ENCODE peak calls at places on chromosomes 12 and 14, in eight cellular contexts. V is hepatocyte, I is GM23338, J is GM23248, X is SK-N-SH, N is HCT116, L is neural progenitor cell, A is PC-3. K is an unnamed sample.

GRCh38 chr12:5705791-5706190 is 239.3 kb downstream of the ANO2 start:
- DNase-seq in V (no peak), I (no peak), J (no peak), X (no peak), N (no peak), L (no peak), A (no peak), K (no peak)

GRCh38 chr14:24149302-24149969 is 2.1 kb downstream of the RNF31 start:
- DNase-seq in V (no peak), I (no peak), J (no peak), X (no peak), N (no peak), L (no peak), A (no peak), K (no peak)

GRCh38 chr12:50220357-50221061 is 53.3 kb upstream of the CERS5 start:
- DNase-seq in V (peak), I (no peak), J (peak), X (peak), N (no peak), L (peak), A (peak), K (peak)

GRCh38 chr12:28017126-28017872 is 44.8 kb upstream of the PTHLH start:
- DNase-seq in V (no peak), I (no peak), J (no peak), X (no peak), N (no peak), L (no peak), A (no peak), K (no peak)

GRCh38 chr14:32400480-32400879 is 71.4 kb downstream of the AKAP6 start:
- DNase-seq in V (no peak), I (no peak), J (peak), X (no peak), N (no peak), L (no peak), A (peak), K (no peak)

GRCh38 chr14:32023540-32023939 is 53.6 kb upstream of the ARHGAP5 start:
- DNase-seq in V (no peak), I (no peak), J (no peak), X (no peak), N (no peak), L (no peak), A (no peak), K (no peak)

GRCh38 chr14:26394114-26394855 is 203.5 kb downstream of the NOVA1 start:
- DNase-seq in V (no peak), I (peak), J (peak), X (peak), N (no peak), L (peak), A (peak), K (no peak)

GRCh38 chr12:113381237-113381636 is 22.4 kb downstream of the SDS start:
- DNase-seq in V (no peak), I (no peak), J (no peak), X (no peak), N (no peak), L (peak), A (no peak), K (no peak)

GRCh38 chr14:31926652-31927347 is 150.3 kb upstream of the ARHGAP5 start:
- DNase-seq in V (no peak), I (no peak), J (no peak), X (no peak), N (no peak), L (no peak), A (no peak), K (no peak)

GRCh38 chr12:71425568-71425967 is 14.0 kb upstream of the LGR5 start:
- DNase-seq in V (no peak), I (no peak), J (no peak), X (no peak), N (no peak), L (no peak), A (no peak), K (no peak)

GRCh38 chr14:35215110-35215872 is 76.9 kb upstream of the PSMA6 start:
- DNase-seq in V (peak), I (peak), J (peak), X (no peak), N (peak), L (peak), A (peak), K (peak)

GRCh38 chr12:89470741-89471504 is 53.7 kb downstream of the GALNT4 start:
- DNase-seq in V (peak), I (peak), J (peak), X (peak), N (peak), L (peak), A (peak), K (peak)

GRCh38 chr12:92574911-92575570 is 127.7 kb upstream of the PLEKHG7 start:
- DNase-seq in V (peak), I (no peak), J (no peak), X (no peak), N (no peak), L (peak), A (no peak), K (no peak)

GRCh38 chr14:70416322-70416716 is 571 bp downstream of the SYNJ2BP start:
- DNase-seq in V (no peak), I (peak), J (peak), X (peak), N (no peak), L (no peak), A (peak), K (no peak)

GRCh38 chr12:48750769-48751356 is 34.4 kb upstream of the CCNT1 start:
- DNase-seq in V (no peak), I (no peak), J (peak), X (no peak), N (no peak), L (no peak), A (peak), K (no peak)

GRCh38 chr12:121365416-121366062 is 13.3 kb upstream of the ANAPC5 start:
- DNase-seq in V (no peak), I (no peak), J (peak), X (peak), N (no peak), L (no peak), A (no peak), K (no peak)

GRCh38 chr12:99911967-99912366 is 72.8 kb downstream of the ANKS1B start:
- DNase-seq in V (no peak), I (no peak), J (peak), X (no peak), N (no peak), L (no peak), A (no peak), K (no peak)

GRCh38 chr12:106897082-106897481 is 58.6 kb upstream of the TMEM263 start:
- DNase-seq in V (no peak), I (no peak), J (peak), X (peak), N (peak), L (no peak), A (peak), K (no peak)

GRCh38 chr12:105721051-105721825 is 390.7 kb downstream of the C12orf75 start:
- DNase-seq in V (no peak), I (no peak), J (peak), X (no peak), N (no peak), L (peak), A (no peak), K (no peak)

GRCh38 chr14:50610465-50610864 is 50.5 kb downstream of the ATL1 start:
- DNase-seq in V (no peak), I (no peak), J (no peak), X (no peak), N (no peak), L (no peak), A (no peak), K (no peak)

GRCh38 chr12:82912406-82912805 is 225.7 kb downstream of the TMTC2 start:
- DNase-seq in V (peak), I (no peak), J (peak), X (no peak), N (no peak), L (no peak), A (peak), K (no peak)

GRCh38 chr12:48000878-48001321 is 3.4 kb downstream of the COL2A1 start:
- DNase-seq in V (peak), I (peak), J (peak), X (peak), N (peak), L (peak), A (peak), K (no peak)

GRCh38 chr14:64053694-64054669 is 201.2 kb downstream of the SYNE2 start:
- DNase-seq in V (no peak), I (no peak), J (peak), X (no peak), N (no peak), L (no peak), A (peak), K (no peak)

GRCh38 chr12:108495054-108495453 is 20.0 kb upstream of the FICD start:
- DNase-seq in V (no peak), I (peak), J (peak), X (peak), N (peak), L (peak), A (peak), K (peak)

GRCh38 chr12:92143280-92143679 is 2.4 kb downstream of the BTG1 start:
- DNase-seq in V (no peak), I (no peak), J (no peak), X (no peak), N (no peak), L (no peak), A (no peak), K (no peak)

GRCh38 chr14:32404784-32405573 is 75.9 kb downstream of the AKAP6 start:
- DNase-seq in V (no peak), I (no peak), J (no peak), X (no peak), N (no peak), L (no peak), A (no peak), K (no peak)

GRCh38 chr12:94150483-94151225 is 2.3 kb downstream of the PLXNC1 start:
- DNase-seq in V (peak), I (peak), J (no peak), X (peak), N (no peak), L (peak), A (no peak), K (no peak)

GRCh38 chr12:124667671-124668337 is 100.4 kb upstream of the NCOR2 start:
- DNase-seq in V (no peak), I (no peak), J (no peak), X (no peak), N (no peak), L (no peak), A (no peak), K (no peak)

GRCh38 chr12:130139541-130139940 is 22.7 kb upstream of the FZD10 start:
- DNase-seq in V (no peak), I (no peak), J (no peak), X (no peak), N (no peak), L (no peak), A (no peak), K (no peak)

GRCh38 chr12:53703746-53704145 is 23.5 kb downstream of the CALCOCO1 start:
- DNase-seq in V (no peak), I (no peak), J (peak), X (no peak), N (no peak), L (no peak), A (peak), K (no peak)

GRCh38 chr12:120043421-120043820 is 54.4 kb downstream of the BICDL1 start:
- DNase-seq in V (no peak), I (no peak), J (no peak), X (no peak), N (no peak), L (no peak), A (no peak), K (no peak)

GRCh38 chr12:59401862-59402261 is 194.0 kb upstream of the SLC16A7 start:
- DNase-seq in V (no peak), I (no peak), J (peak), X (no peak), N (no peak), L (no peak), A (peak), K (no peak)

GRCh38 chr12:13719986-13720385 is 261.4 kb downstream of the GRIN2B start:
- DNase-seq in V (no peak), I (no peak), J (no peak), X (no peak), N (no peak), L (no peak), A (no peak), K (no peak)

GRCh38 chr12:74732801-74733200 is 195.2 kb downstream of the ATXN7L3B start:
- DNase-seq in V (no peak), I (no peak), J (no peak), X (no peak), N (no peak), L (peak), A (no peak), K (no peak)

GRCh38 chr12:33437598-33437997 is 2.0 kb downstream of the SYT10 start:
- DNase-seq in V (no peak), I (no peak), J (no peak), X (no peak), N (no peak), L (no peak), A (no peak), K (no peak)

DNA sequence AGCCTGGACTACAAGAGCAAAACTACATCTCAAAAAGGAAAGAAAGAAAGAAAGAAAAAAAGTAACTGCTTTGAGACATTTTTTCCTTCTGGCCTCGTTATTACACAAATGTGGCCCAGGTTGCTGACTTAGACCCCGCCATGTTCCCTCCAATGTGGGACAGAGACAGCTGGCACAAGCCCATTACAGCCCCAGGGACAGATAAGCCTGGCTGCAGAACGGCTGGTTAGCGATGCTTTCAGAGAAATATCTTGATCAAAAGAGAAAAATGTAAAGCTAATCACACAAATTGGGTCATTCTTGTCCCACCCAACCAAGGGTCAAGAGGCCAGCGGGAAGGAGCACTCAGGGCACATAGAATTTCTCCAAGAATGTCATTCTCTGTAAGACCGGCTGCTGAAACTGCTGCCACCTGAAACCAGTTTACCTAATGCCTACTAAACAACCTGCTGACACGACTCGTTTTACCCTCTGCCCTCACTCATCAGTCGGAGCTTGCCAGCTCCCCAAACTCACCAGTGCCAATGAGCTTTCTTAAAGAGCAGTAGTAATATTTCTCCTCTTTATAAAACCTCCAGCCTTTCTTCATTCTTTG is 63.1 kb downstream of the TNFAIP2 start:
- DNase-seq in V (no peak), I (no peak), J (no peak), X (peak), N (no peak), L (peak), A (no peak), K (no peak)
- H3K4me3 ChIP-seq in V (no peak), I (no peak), J (no peak), X (no peak), N (no peak), L (no peak), A (no peak), K (no peak)

DNA sequence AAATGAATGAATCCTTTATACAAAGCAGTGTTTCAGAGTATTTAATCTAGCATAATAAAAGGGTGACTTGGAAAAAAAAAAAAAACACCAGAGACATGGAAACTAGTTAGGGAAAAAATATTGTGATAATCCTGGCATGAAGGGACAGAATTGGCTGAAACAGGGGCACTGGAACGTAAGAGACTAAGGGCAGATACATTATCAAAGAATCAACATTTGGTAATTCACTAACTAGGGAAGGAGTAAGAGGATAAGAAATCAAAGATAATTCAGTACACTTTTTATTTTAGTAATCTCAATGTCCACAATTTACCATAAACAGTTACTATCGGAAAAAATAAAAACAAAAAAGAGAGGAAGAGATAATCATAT is 18.2 kb downstream of the PYM1 start:
- DNase-seq in V (no peak), I (no peak), J (no peak), X (no peak), N (no peak), L (no peak), A (no peak), K (no peak)
- H3K27ac ChIP-seq in V (peak), I (no peak), J (peak), X (peak), N (no peak), L (peak), A (no peak), K (no peak)

GRCh38 chr12:1777798-1778197 is 42.6 kb upstream of the LRTM2 start:
- DNase-seq in V (no peak), I (no peak), J (peak), X (no peak), N (no peak), L (no peak), A (peak), K (no peak)

GRCh38 chr12:1782215-1782614 is 38.1 kb upstream of the LRTM2 start:
- DNase-seq in V (no peak), I (no peak), J (no peak), X (no peak), N (no peak), L (no peak), A (no peak), K (no peak)

GRCh38 chr12:1781770-1782169 is 38.6 kb upstream of the LRTM2 start:
- DNase-seq in V (no peak), I (peak), J (no peak), X (no peak), N (no peak), L (no peak), A (no peak), K (no peak)

GRCh38 chr12:1778911-1779310 is 41.5 kb upstream of the LRTM2 start:
- DNase-seq in V (no peak), I (no peak), J (no peak), X (no peak), N (no peak), L (no peak), A (no peak), K (no peak)

GRCh38 chr12:1779783-1780182 is 40.6 kb upstream of the LRTM2 start:
- DNase-seq in V (no peak), I (no peak), J (peak), X (no peak), N (no peak), L (no peak), A (no peak), K (no peak)
- TF ChIP-seq EZH2phosphoT487 in V (no peak), I (no peak), J (no peak), X (no peak), N (no peak), L (no peak), A (no peak), K (no peak)

DNA sequence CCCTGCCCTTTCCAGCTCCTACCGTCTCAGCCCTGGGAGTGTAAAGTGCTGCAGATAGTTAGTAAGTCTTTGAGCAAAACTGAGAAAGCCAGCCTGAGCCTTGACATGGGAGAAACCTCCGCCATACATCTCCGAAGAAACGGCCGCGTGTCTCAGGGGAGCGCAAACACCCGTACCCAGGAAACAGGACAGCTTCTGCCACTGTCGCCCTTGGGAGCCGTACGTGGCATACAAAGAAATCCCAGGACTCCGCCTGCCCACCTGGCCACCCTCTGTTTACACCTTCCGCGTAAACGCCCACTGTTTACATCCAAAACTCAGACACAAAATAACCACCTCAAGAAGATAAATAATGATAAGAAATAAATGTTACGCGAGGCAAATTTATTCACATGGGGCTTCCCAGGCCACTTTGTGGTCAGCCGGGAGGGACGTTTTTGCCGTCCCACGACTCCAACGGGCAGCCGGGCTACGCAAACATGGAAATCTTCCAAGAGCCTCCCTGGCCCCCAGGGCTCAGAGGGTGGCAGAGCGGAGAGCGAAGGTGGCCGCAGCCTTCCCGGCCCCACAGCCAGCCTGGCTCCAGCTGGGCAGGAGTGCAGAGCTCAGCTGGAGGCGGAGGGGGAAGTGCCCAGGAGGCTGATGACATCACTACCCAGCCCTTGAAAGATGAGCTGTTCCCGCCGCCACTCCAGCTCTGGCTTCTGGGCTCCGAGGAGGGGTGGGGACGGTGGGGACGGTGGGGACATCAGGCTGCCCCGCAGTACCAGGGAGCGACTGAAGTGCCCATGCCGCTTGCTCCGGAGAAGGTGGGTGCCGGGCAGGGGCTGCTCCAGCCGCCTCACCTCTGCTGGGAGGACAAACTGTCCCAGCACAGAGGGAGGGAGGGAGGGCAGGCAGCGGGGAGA is at the start of gene BDKRB2:
- DNase-seq in V (peak), I (peak), J (peak), X (peak), N (peak), L (peak), A (peak), K (no peak)
- H3K4me3 ChIP-seq in V (peak), I (peak), J (peak), X (peak), N (peak), L (peak), A (peak), K (no peak)

DNA sequence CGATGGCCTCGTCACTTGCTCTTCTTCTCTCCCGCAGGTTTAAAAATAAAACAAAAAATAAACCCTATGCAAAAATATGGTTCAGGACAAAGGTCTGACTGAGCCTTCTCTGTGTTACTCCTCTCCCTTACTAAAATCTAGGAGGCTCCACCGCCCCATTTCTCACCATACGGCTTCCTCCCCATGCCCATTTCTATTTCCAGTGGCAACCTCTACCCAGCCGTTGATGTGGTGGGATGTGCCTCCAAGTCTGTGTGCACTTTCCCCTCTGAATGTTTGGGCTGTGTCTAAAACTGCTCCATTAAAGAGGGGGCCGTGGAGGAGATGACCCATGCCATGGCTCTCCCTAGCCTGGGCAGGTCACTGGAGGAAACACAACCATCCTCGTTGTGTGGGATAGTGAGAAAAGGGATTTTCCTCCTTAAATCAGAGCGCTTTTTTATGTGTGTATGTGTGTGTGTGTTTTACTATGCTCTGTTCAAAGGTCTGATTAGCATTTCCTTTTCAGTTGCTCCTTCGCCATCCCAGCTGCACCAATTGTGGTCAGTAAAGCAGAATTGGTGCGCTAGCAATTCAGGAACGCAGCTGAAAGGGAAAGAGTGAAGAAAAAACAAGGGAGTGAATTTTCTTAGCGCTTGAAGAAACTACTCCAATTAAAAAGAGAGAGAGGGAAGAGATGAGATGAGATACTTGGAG is 173.1 kb upstream of the PARP11 start:
- DNase-seq in V (no peak), I (no peak), J (no peak), X (no peak), N (no peak), L (peak), A (no peak), K (no peak)
- H3K27ac ChIP-seq in V (no peak), I (no peak), J (no peak), X (no peak), N (no peak), L (peak), A (no peak), K (no peak)

GRCh38 chr12:51922762-51923505 is 15.6 kb downstream of the ACVRL1 start:
- DNase-seq in V (no peak), I (peak), J (peak), X (no peak), N (no peak), L (no peak), A (peak), K (peak)
- TF ChIP-seq EZH2phosphoT487 in V (no peak), I (no peak), J (no peak), X (no peak), N (no peak), L (no peak), A (no peak), K (no peak)

GRCh38 chr12:132593938-132594358 is 16.4 kb downstream of the LRCOL1 start:
- DNase-seq in V (peak), I (peak), J (peak), X (peak), N (peak), L (peak), A (peak), K (peak)
- H3K4me3 ChIP-seq in V (no peak), I (no peak), J (no peak), X (peak), N (peak), L (no peak), A (peak), K (no peak)